ENCODE peak calls at places on chromosomes 3 and 15, in nine cellular contexts. X is bronchial epithelial cell, Y is left ventricle myocardium inferior, R is glutamatergic neuron, U is ovary, P is Peyer's patch, F is AG09309, M is H9, W is psoas muscle. L is an unnamed sample.

GRCh38 chr15:58447244-58448010 is 15.6 kb downstream of the LIPC start:
- DNase-seq in X (peak), Y (no peak), R (no peak), U (no peak), P (no peak), F (peak), M (no peak), W (no peak), L (no peak)

GRCh38 chr3:79618883-79619282 is 148.9 kb downstream of the ROBO1 start:
- DNase-seq in X (peak), Y (no peak), R (no peak), U (no peak), P (no peak), F (no peak), M (no peak), W (no peak), L (no peak)

GRCh38 chr3:117892991-117893390 is 1141.7 kb downstream of the IGSF11 start:
- DNase-seq in X (no peak), Y (no peak), R (no peak), U (no peak), P (no peak), F (no peak), M (no peak), W (no peak), L (no peak)

GRCh38 chr3:30970183-30970582 is 75.7 kb upstream of the GADL1 start:
- DNase-seq in X (peak), Y (no peak), R (no peak), U (no peak), P (no peak), F (no peak), M (no peak), W (no peak), L (no peak)

GRCh38 chr15:41231536-41231935 is 468 bp downstream of the CHP1 start:
- DNase-seq in X (no peak), Y (no peak), R (no peak), U (no peak), P (no peak), F (no peak), M (no peak), W (no peak), L (no peak)

GRCh38 chr15:45869034-45869668 is 234.3 kb downstream of the SQOR start:
- DNase-seq in X (no peak), Y (no peak), R (no peak), U (no peak), P (no peak), F (no peak), M (no peak), W (no peak), L (no peak)

GRCh38 chr3:196563721-196564225 is 4.6 kb downstream of the WDR53 start:
- DNase-seq in X (peak), Y (no peak), R (no peak), U (no peak), P (no peak), F (no peak), M (no peak), W (no peak), L (no peak)

GRCh38 chr3:131688370-131688769 is 185.6 kb upstream of the MRPL3 start:
- DNase-seq in X (peak), Y (no peak), R (no peak), U (no peak), P (no peak), F (peak), M (no peak), W (no peak), L (no peak)

GRCh38 chr3:173870976-173871375 is 473.4 kb downstream of the NLGN1 start:
- DNase-seq in X (no peak), Y (no peak), R (no peak), U (no peak), P (no peak), F (no peak), M (no peak), W (no peak), L (no peak)

GRCh38 chr3:180898572-180898971 is 13.9 kb upstream of the FXR1 start:
- DNase-seq in X (no peak), Y (no peak), R (no peak), U (no peak), P (no peak), F (no peak), M (no peak), W (no peak), L (no peak)

GRCh38 chr3:38738630-38739395 is 77.2 kb downstream of the SCN10A start:
- DNase-seq in X (peak), Y (no peak), R (peak), U (no peak), P (no peak), F (no peak), M (peak), W (no peak), L (no peak)

GRCh38 chr3:131283862-131284261 is 97.7 kb upstream of the NUDT16 start:
- DNase-seq in X (no peak), Y (no peak), R (no peak), U (no peak), P (no peak), F (no peak), M (no peak), W (no peak), L (no peak)

GRCh38 chr3:22960326-22960984 is 242.7 kb upstream of the UBE2E2 start:
- DNase-seq in X (peak), Y (no peak), R (peak), U (peak), P (no peak), F (no peak), M (no peak), W (no peak), L (peak)

GRCh38 chr15:40878785-40879184 is 4.8 kb upstream of the RHOV start:
- DNase-seq in X (peak), Y (no peak), R (no peak), U (no peak), P (no peak), F (no peak), M (no peak), W (no peak), L (no peak)

GRCh38 chr15:39083213-39083612 is 497.7 kb upstream of the THBS1 start:
- DNase-seq in X (peak), Y (no peak), R (no peak), U (no peak), P (no peak), F (no peak), M (no peak), W (no peak), L (no peak)

GRCh38 chr15:95287774-95288173 is 1042.7 kb upstream of the NR2F2 start:
- DNase-seq in X (peak), Y (no peak), R (no peak), U (peak), P (no peak), F (no peak), M (no peak), W (no peak), L (no peak)

GRCh38 chr3:168620854-168621253 is 525.1 kb upstream of the GOLIM4 start:
- DNase-seq in X (peak), Y (no peak), R (peak), U (no peak), P (no peak), F (no peak), M (peak), W (no peak), L (no peak)
- TF ChIP-seq CTCF in X (peak), Y (peak), R (peak), U (no peak), P (no peak), F (peak), M (peak), W (no peak), L (peak)

GRCh38 chr3:43156812-43157455 is 51.1 kb upstream of the POMGNT2 start:
- DNase-seq in X (no peak), Y (no peak), R (no peak), U (no peak), P (no peak), F (no peak), M (no peak), W (no peak), L (no peak)

GRCh38 chr3:43155016-43155415 is 49.1 kb upstream of the POMGNT2 start:
- DNase-seq in X (no peak), Y (no peak), R (no peak), U (no peak), P (no peak), F (no peak), M (no peak), W (no peak), L (no peak)

GRCh38 chr3:43152649-43153048 is 46.8 kb upstream of the POMGNT2 start:
- DNase-seq in X (no peak), Y (no peak), R (no peak), U (no peak), P (no peak), F (no peak), M (no peak), W (no peak), L (no peak)

GRCh38 chr3:43153189-43154083 is 47.6 kb upstream of the POMGNT2 start:
- DNase-seq in X (no peak), Y (peak), R (peak), U (peak), P (no peak), F (no peak), M (no peak), W (peak), L (no peak)

DNA sequence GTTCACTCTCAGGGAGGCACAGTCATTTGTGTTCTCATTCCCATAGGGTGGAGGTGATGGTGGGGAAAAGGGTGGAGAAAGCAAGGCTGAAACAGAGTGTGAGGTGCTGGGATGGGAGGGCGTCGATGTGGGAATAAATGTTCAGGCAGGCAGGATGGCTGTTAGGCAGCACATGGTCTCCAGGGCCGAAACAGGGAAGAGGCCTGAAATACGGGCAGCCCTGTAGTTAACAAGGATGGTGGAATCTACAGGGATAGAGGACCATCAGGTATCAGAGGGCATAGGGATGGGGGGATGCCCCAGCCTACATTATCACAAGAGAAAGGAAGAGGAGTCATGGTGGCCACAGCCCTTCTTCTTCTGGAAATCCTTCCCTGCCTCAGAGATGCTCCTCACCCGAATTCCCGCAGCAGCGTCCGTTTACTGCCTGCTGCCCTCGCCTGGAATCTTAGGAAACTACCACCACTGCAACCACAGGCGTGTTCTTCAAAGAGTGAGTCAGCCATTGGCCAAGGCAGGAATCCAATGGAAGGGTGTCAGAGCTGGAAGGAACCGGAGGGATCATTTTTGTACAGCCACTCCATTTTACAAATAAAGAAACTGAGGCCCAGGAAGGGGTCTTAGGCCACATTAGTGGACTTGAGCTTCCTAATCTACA is 49.7 kb upstream of the POMGNT2 start:
- DNase-seq in X (peak), Y (peak), R (peak), U (peak), P (no peak), F (no peak), M (peak), W (peak), L (peak)
- TF ChIP-seq CTCF in X (peak), Y (peak), R (peak), U (no peak), P (peak), F (peak), M (peak), W (peak), L (peak)

DNA sequence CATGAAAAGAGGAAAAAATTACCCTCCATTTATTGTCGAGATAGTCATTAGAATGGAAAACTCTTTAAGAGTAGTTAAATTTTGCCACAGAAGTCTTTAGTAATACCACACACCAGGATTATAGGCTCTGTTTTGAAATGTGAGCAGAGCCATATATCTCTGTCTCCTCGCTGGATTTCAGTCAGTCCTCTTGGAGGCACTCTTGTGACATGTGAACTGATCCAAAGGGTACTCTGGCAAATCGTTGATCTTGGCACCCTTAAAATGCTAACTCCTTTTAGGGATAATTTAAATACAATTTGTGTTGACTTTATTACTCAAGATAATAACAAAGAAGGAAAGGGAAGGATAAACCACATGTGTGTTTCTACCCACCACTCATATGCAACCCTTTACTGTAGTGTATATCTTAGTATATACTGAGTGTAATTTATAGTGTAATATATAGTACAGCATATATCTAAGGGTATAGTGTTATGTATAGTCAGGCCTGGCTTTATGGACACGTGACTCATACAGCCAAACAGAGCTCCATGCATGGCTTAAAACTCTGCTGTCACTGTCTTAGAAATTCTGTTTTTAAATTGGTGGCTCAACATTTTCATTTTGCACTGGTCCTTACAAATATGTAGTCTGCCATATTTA is 12.3 kb upstream of the KPNA4 start:
- DNase-seq in X (peak), Y (no peak), R (no peak), U (no peak), P (no peak), F (peak), M (no peak), W (no peak), L (no peak)
- TF ChIP-seq CTCF in X (peak), Y (peak), R (no peak), U (no peak), P (peak), F (peak), M (peak), W (no peak), L (no peak)

GRCh38 chr3:127373701-127374625 is 86.1 kb upstream of the PRR20G start:
- DNase-seq in X (no peak), Y (peak), R (no peak), U (no peak), P (no peak), F (no peak), M (peak), W (no peak), L (no peak)
- TF ChIP-seq CTCF in X (peak), Y (peak), R (peak), U (no peak), P (peak), F (peak), M (peak), W (peak), L (no peak)

L was measured in heart left ventricle.